ENCODE peak calls at places on chromosomes 1 and 21, in six cellular contexts. Y is NCI-H226, V is type B pancreatic cell, X is prostate gland, A is cardiac muscle cell, K is T-helper 2 cell. G is an unnamed sample.

GRCh38 chr1:201774224-201774982 is 54.6 kb upstream of the IPO9 start:
- DNase-seq in Y (peak), V (no peak), X (no peak), A (no peak), K (no peak), G (no peak)

GRCh38 chr1:53246261-53247134 is 8.2 kb upstream of the MAGOH start:
- DNase-seq in Y (peak), V (no peak), X (no peak), A (no peak), K (no peak), G (no peak)

GRCh38 chr1:51313268-51313852 is 17.0 kb downstream of the TTC39A start:
- DNase-seq in Y (no peak), V (no peak), X (no peak), A (no peak), K (no peak), G (peak)

GRCh38 chr1:54854376-54855020 is 32.5 kb downstream of the DHCR24 start:
- DNase-seq in Y (no peak), V (no peak), X (no peak), A (no peak), K (no peak), G (no peak)

GRCh38 chr1:48028218-48028804 is 31.1 kb upstream of the TRABD2B start:
- DNase-seq in Y (no peak), V (peak), X (no peak), A (no peak), K (no peak), G (no peak)

GRCh38 chr1:229758101-229759036 is 132.3 kb downstream of the URB2 start:
- DNase-seq in Y (no peak), V (no peak), X (no peak), A (no peak), K (no peak), G (no peak)

GRCh38 chr21:26032263-26032662 is 138.3 kb downstream of the APP start:
- DNase-seq in Y (no peak), V (no peak), X (no peak), A (no peak), K (no peak), G (no peak)

GRCh38 chr1:162397943-162398560 is 13.9 kb downstream of the SH2D1B start:
- DNase-seq in Y (no peak), V (no peak), X (no peak), A (no peak), K (no peak), G (no peak)

GRCh38 chr1:7207875-7208646 is 422.8 kb downstream of the CAMTA1 start:
- DNase-seq in Y (peak), V (no peak), X (no peak), A (peak), K (no peak), G (no peak)

G was measured in upper lobe of right lung.